ENCODE peak calls at places on chromosome 14, in five cellular contexts. D, H, K, C and J are unnamed samples.

GRCh38 chr14:95523051-95523817 is 6.8 kb upstream of the SYNE3 start:
- DNase-seq in D (no peak), H (no peak), K (no peak), C (no peak), J (no peak)

GRCh38 chr14:66088661-66089060 is 397.5 kb upstream of the CCDC196 start:
- DNase-seq in D (peak; percentile 32), H (no peak), K (no peak), C (no peak), J (no peak)

GRCh38 chr14:54664961-54665360 is 98.0 kb downstream of the SAMD4A start:
- DNase-seq in D (no peak), H (no peak), K (no peak), C (no peak), J (no peak)

GRCh38 chr14:102209224-102209966 is 69.7 kb downstream of the WDR20 start:
- DNase-seq in D (no peak), H (no peak), K (peak; percentile 55), C (no peak), J (no peak)

GRCh38 chr14:95507701-95508103 is 8.7 kb downstream of the SYNE3 start:
- DNase-seq in D (no peak), H (peak; percentile 74), K (no peak), C (no peak), J (no peak)

GRCh38 chr14:51596473-51596870 is 55.2 kb upstream of the FRMD6 start:
- DNase-seq in D (no peak), H (peak; percentile 77), K (no peak), C (no peak), J (no peak)

GRCh38 chr14:36556811-36557433 is 25.5 kb downstream of the NKX2-8 start:
- DNase-seq in D (no peak), H (peak; percentile 20), K (peak; percentile 12), C (peak; percentile 41), J (no peak)

GRCh38 chr14:73227812-73228781 is 9.2 kb upstream of the PAPLN start:
- DNase-seq in D (no peak), H (peak; percentile 39), K (no peak), C (no peak), J (peak; percentile 63)

GRCh38 chr14:36320210-36321003 is at the start of gene MBIP:
- DNase-seq in D (peak; percentile 75), H (peak; percentile 97), K (peak; percentile 90), C (peak; percentile 90), J (peak; percentile 89)

GRCh38 chr14:80645667-80646413 is 295.7 kb downstream of the CEP128 start:
- DNase-seq in D (no peak), H (no peak), K (no peak), C (no peak), J (no peak)

GRCh38 chr14:95184413-95184790 is 27.1 kb upstream of the DICER1 start:
- DNase-seq in D (no peak), H (no peak), K (no peak), C (no peak), J (no peak)

GRCh38 chr14:55388160-55388559 is 23.5 kb downstream of the ATG14 start:
- DNase-seq in D (peak; percentile 45), H (no peak), K (no peak), C (no peak), J (no peak)

GRCh38 chr14:20539906-20540305 is 20.9 kb downstream of the RNASE9 start:
- DNase-seq in D (no peak), H (no peak), K (no peak), C (no peak), J (no peak)

GRCh38 chr14:102539544-102540309 is 30.2 kb upstream of the ANKRD9 start:
- DNase-seq in D (no peak), H (no peak), K (no peak), C (no peak), J (no peak)

GRCh38 chr14:63039800-63040380 is 5.4 kb downstream of the KCNH5 start:
- DNase-seq in D (no peak), H (peak; percentile 10), K (no peak), C (no peak), J (no peak)

GRCh38 chr14:54362089-54362504 is 34.7 kb upstream of the CDKN3 start:
- DNase-seq in D (no peak), H (no peak), K (no peak), C (no peak), J (no peak)

GRCh38 chr14:73173092-73173735 is 36.9 kb downstream of the PSEN1 start:
- DNase-seq in D (peak; percentile 24), H (peak; percentile 53), K (no peak), C (peak; percentile 50), J (no peak)

GRCh38 chr14:91170504-91171121 is 56.7 kb downstream of the DGLUCY start:
- DNase-seq in D (no peak), H (no peak), K (no peak), C (no peak), J (no peak)

GRCh38 chr14:71931492-71932228 is 569 bp upstream of the RGS6 start:
- DNase-seq in D (no peak), H (no peak), K (peak; percentile 55), C (peak; percentile 45), J (no peak)

GRCh38 chr14:54715811-54716210 is 148.9 kb downstream of the SAMD4A start:
- DNase-seq in D (no peak), H (no peak), K (no peak), C (no peak), J (no peak)

GRCh38 chr14:72401632-72402428 is 469.6 kb downstream of the RGS6 start:
- DNase-seq in D (no peak), H (peak; percentile 31), K (no peak), C (no peak), J (no peak)

GRCh38 chr14:99267871-99268775 is 3.9 kb downstream of the BCL11B start:
- DNase-seq in D (no peak), H (no peak), K (no peak), C (no peak), J (no peak)

GRCh38 chr14:54754623-54755386 is 147.8 kb downstream of the GCH1 start:
- DNase-seq in D (no peak), H (no peak), K (no peak), C (no peak), J (no peak)

GRCh38 chr14:75837151-75837787 is 144.5 kb downstream of the TGFB3 start:
- DNase-seq in D (no peak), H (no peak), K (no peak), C (no peak), J (no peak)

GRCh38 chr14:54674342-54674741 is 107.4 kb downstream of the SAMD4A start:
- DNase-seq in D (no peak), H (peak; percentile 69), K (no peak), C (no peak), J (no peak)

GRCh38 chr14:56892959-56893358 is 82.7 kb upstream of the OTX2 start:
- DNase-seq in D (no peak), H (no peak), K (no peak), C (no peak), J (no peak)

GRCh38 chr14:100056431-100056830 is 8.8 kb upstream of the EVL start:
- DNase-seq in D (no peak), H (no peak), K (no peak), C (no peak), J (no peak)

GRCh38 chr14:95329941-95330340 is 10.2 kb upstream of the CLMN start:
- DNase-seq in D (no peak), H (no peak), K (no peak), C (no peak), J (no peak)

GRCh38 chr14:43522191-43522590 is 984.9 kb downstream of the FSCB start:
- DNase-seq in D (no peak), H (no peak), K (no peak), C (no peak), J (no peak)

GRCh38 chr14:71610797-71611196 is 321.4 kb upstream of the RGS6 start:
- DNase-seq in D (no peak), H (no peak), K (no peak), C (no peak), J (no peak)

GRCh38 chr14:52044791-52045522 is 23.9 kb downstream of the NID2 start:
- DNase-seq in D (peak; percentile 72), H (no peak), K (no peak), C (no peak), J (no peak)

GRCh38 chr14:87351007-87351406 is 642.0 kb downstream of the GALC start:
- DNase-seq in D (no peak), H (no peak), K (no peak), C (no peak), J (no peak)

GRCh38 chr14:26598081-26598671 is 343 bp upstream of the NOVA1 start:
- DNase-seq in D (no peak), H (no peak), K (peak; percentile 92), C (peak; percentile 13), J (peak; percentile 38)

GRCh38 chr14:64400829-64401459 is 12.8 kb downstream of the MTHFD1 start:
- DNase-seq in D (no peak), H (no peak), K (no peak), C (no peak), J (no peak)

GRCh38 chr14:106538193-106538592 is 1011.8 kb downstream of the TMEM121 start:
- DNase-seq in D (no peak), H (no peak), K (no peak), C (no peak), J (no peak)
- TF ChIP-seq CTCF in D (no peak), H (no peak), K (no peak), C (no peak), J (no peak)

GRCh38 chr14:74508292-74508731 is 14.7 kb downstream of the ISCA2 start:
- DNase-seq in D (no peak), H (no peak), K (no peak), C (no peak), J (peak; percentile 0)
- TF ChIP-seq CTCF in D (peak; percentile 37), H (no peak), K (no peak), C (peak; percentile 15), J (no peak)

GRCh38 chr14:68656452-68656851 is 136.4 kb downstream of the ZFP36L1 start:
- DNase-seq in D (no peak), H (no peak), K (no peak), C (no peak), J (no peak)

GRCh38 chr14:68657300-68658028 is 135.4 kb downstream of the ZFP36L1 start:
- DNase-seq in D (no peak), H (no peak), K (no peak), C (no peak), J (no peak)

GRCh38 chr14:68655021-68655811 is 137.7 kb downstream of the ZFP36L1 start:
- DNase-seq in D (no peak), H (no peak), K (no peak), C (no peak), J (no peak)

GRCh38 chr14:68654471-68654941 is 138.4 kb downstream of the ZFP36L1 start:
- DNase-seq in D (no peak), H (no peak), K (no peak), C (no peak), J (no peak)

GRCh38 chr14:68655961-68656360 is 136.9 kb downstream of the ZFP36L1 start:
- DNase-seq in D (no peak), H (peak; percentile 14), K (no peak), C (peak; percentile 53), J (no peak)
- TF ChIP-seq CTCF in D (peak; percentile 7), H (peak; percentile 11), K (no peak), C (no peak), J (no peak)

GRCh38 chr14:24215495-24216344 is at the start of gene MDP1:
- DNase-seq in D (peak; percentile 59), H (peak; percentile 94), K (peak; percentile 83), C (peak; percentile 89), J (peak; percentile 62)

GRCh38 chr14:24213866-24214652 is 771 bp upstream of the CHMP4A start:
- DNase-seq in D (no peak), H (no peak), K (no peak), C (no peak), J (no peak)

GRCh38 chr14:24216345-24216699 is 456 bp upstream of the MDP1 start:
- DNase-seq in D (no peak), H (no peak), K (no peak), C (no peak), J (no peak)

GRCh38 chr14:24211311-24211710 is 2.0 kb downstream of the CHMP4A start:
- DNase-seq in D (no peak), H (no peak), K (no peak), C (no peak), J (no peak)

GRCh38 chr14:24212924-24213865 is at the start of gene CHMP4A:
- DNase-seq in D (peak; percentile 89), H (peak; percentile 99), K (peak; percentile 91), C (peak; percentile 97), J (peak; percentile 95)
- TF ChIP-seq CTCF in D (peak; percentile 36), H (no peak), K (no peak), C (no peak), J (no peak)